ENCODE peak calls at places on chromosomes 3 and 15, in six cellular contexts. H is fibroblast of the aortic adventitia, E is psoas muscle, S is dorsolateral prefrontal cortex, N is body of pancreas, G is lower lobe of right lung. B is an unnamed sample.
A peak's percentile ranks its signal among the peaks of the same experiment; 100 is the strongest.

GRCh38 chr15:100053476-100054121 is 288.2 kb downstream of the ADAMTS17 start:
- DNase-seq in G (no peak), S (no peak), N (no peak), H (no peak), E (no peak), B (no peak)

GRCh38 chr3:44955917-44956316 is 20.1 kb downstream of the ZDHHC3 start:
- DNase-seq in E (no peak), H (no peak), N (no peak), S (no peak), G (no peak), B (no peak)

GRCh38 chr3:126102530-126102951 is 18.6 kb upstream of the SLC41A3 start:
- DNase-seq in E (peak; percentile 55), H (peak; percentile 85), N (no peak), S (peak; percentile 26), G (no peak), B (no peak)

GRCh38 chr15:100198442-100198841 is 143.3 kb downstream of the ADAMTS17 start:
- DNase-seq in G (no peak), N (no peak), E (no peak), S (no peak), H (no peak), B (no peak)

GRCh38 chr3:129022114-129022994 is 21.2 kb downstream of the EFCC1 start:
- DNase-seq in G (peak; percentile 74), N (peak; percentile 59), S (no peak), H (peak; percentile 84), E (peak; percentile 82), B (peak; percentile 64)

GRCh38 chr3:21894459-21895083 is 143.6 kb upstream of the ZNF385D start:
- DNase-seq in E (no peak), H (peak; percentile 65), S (no peak), N (no peak), G (no peak), B (no peak)

GRCh38 chr15:72722071-72722696 is 36.2 kb downstream of the BBS4 start:
- DNase-seq in G (peak; percentile 57), N (peak; percentile 76), E (peak; percentile 32), H (peak; percentile 87), S (peak; percentile 67), B (peak; percentile 59)

GRCh38 chr15:52438047-52438446 is 90.6 kb downstream of the MYO5A start:
- DNase-seq in S (peak; percentile 44), H (no peak), E (no peak), G (no peak), N (peak; percentile 25), B (peak; percentile 43)

GRCh38 chr3:159828542-159828943 is 160.1 kb upstream of the IL12A start:
- DNase-seq in S (no peak), H (peak; percentile 85), E (no peak), G (no peak), N (no peak), B (no peak)

GRCh38 chr3:108006077-108006675 is 84.7 kb downstream of the CD47 start:
- DNase-seq in H (peak; percentile 80), S (no peak), N (peak; percentile 65), G (peak; percentile 50), E (no peak), B (peak; percentile 75)

GRCh38 chr3:36484386-36484785 is 104.1 kb downstream of the STAC start:
- DNase-seq in N (no peak), S (no peak), G (no peak), E (no peak), H (no peak), B (no peak)

GRCh38 chr3:164390046-164390445 is 688.2 kb downstream of the SI start:
- DNase-seq in N (no peak), E (no peak), S (no peak), H (no peak), G (no peak), B (no peak)

GRCh38 chr15:79418693-79419279 is 13.3 kb upstream of the MINAR1 start:
- DNase-seq in N (no peak), H (no peak), G (no peak), E (no peak), S (peak; percentile 35), B (no peak)

GRCh38 chr15:29674661-29675533 is 147.4 kb downstream of the TJP1 start:
- DNase-seq in S (no peak), N (peak; percentile 85), H (peak; percentile 24), E (no peak), G (peak; percentile 71), B (peak; percentile 43)

GRCh38 chr15:52709172-52709979 is 30.2 kb upstream of the ATOSA start:
- DNase-seq in S (no peak), G (no peak), H (no peak), N (peak; percentile 80), E (no peak), B (no peak)

GRCh38 chr3:129694228-129694627 is 87.8 kb upstream of the PLXND1 start:
- DNase-seq in E (no peak), S (no peak), H (no peak), N (no peak), G (no peak), B (no peak)

GRCh38 chr3:149547954-149548728 is 73.6 kb downstream of the TM4SF4 start:
- DNase-seq in E (peak; percentile 43), S (no peak), N (peak; percentile 71), G (no peak), H (peak; percentile 98), B (peak; percentile 78)

GRCh38 chr3:129139911-129140310 is 18.3 kb upstream of the RAB43 start:
- DNase-seq in S (no peak), N (no peak), G (no peak), H (no peak), E (no peak), B (peak; percentile 23)

GRCh38 chr3:142844339-142844977 is 44.4 kb downstream of the PCOLCE2 start:
- DNase-seq in E (no peak), S (no peak), G (no peak), H (peak; percentile 62), N (no peak), B (no peak)

GRCh38 chr15:69305204-69305931 is 6.7 kb downstream of the PAQR5 start:
- DNase-seq in E (peak; percentile 29), S (no peak), H (peak; percentile 91), G (peak; percentile 74), N (peak; percentile 69), B (peak; percentile 93)

GRCh38 chr3:116139607-116140006 is 305.7 kb downstream of the LSAMP start:
- DNase-seq in H (no peak), S (no peak), G (no peak), N (no peak), E (no peak), B (no peak)

GRCh38 chr15:97783240-97783639 is 177.3 kb upstream of the ARRDC4 start:
- DNase-seq in S (no peak), H (no peak), N (no peak), E (no peak), G (no peak), B (no peak)

GRCh38 chr15:65535192-65535591 is 4.9 kb downstream of the HACD3 start:
- DNase-seq in G (no peak), E (no peak), N (no peak), S (no peak), H (no peak), B (no peak)

GRCh38 chr3:57164217-57164605 is 942 bp downstream of the IL17RD start:
- DNase-seq in S (no peak), N (no peak), H (peak; percentile 47), E (peak; percentile 36), G (peak; percentile 48), B (peak; percentile 41)

GRCh38 chr3:33438871-33439270 is 1.3 kb downstream of the UBP1 start:
- DNase-seq in E (no peak), S (no peak), G (no peak), N (no peak), H (peak; percentile 42), B (no peak)

GRCh38 chr15:67133738-67134576 is 68.6 kb downstream of the SMAD3 start:
- DNase-seq in N (peak; percentile 41), H (peak; percentile 64), S (no peak), E (no peak), G (no peak), B (no peak)

GRCh38 chr15:57213783-57214366 is 162.4 kb upstream of the CGNL1 start:
- DNase-seq in N (no peak), E (no peak), H (peak; percentile 72), G (no peak), S (no peak), B (no peak)
- TF ChIP-seq CTCF in N (peak; percentile 69), E (peak; percentile 54), H (peak; percentile 51), G (peak; percentile 47), S (peak; percentile 47), B (peak; percentile 53)

GRCh38 chr15:40436892-40437753 is 3.6 kb upstream of the BAHD1 start:
- DNase-seq in G (no peak), H (no peak), E (no peak), N (no peak), S (no peak), B (no peak)
- H3K4me3 ChIP-seq in G (peak overlapping the region; percentile 48), H (no peak overlapping the region), E (peak overlapping the region; percentile 60), N (no peak overlapping the region), S (peak overlapping the region; percentile 68), B (no peak overlapping the region)

DNA sequence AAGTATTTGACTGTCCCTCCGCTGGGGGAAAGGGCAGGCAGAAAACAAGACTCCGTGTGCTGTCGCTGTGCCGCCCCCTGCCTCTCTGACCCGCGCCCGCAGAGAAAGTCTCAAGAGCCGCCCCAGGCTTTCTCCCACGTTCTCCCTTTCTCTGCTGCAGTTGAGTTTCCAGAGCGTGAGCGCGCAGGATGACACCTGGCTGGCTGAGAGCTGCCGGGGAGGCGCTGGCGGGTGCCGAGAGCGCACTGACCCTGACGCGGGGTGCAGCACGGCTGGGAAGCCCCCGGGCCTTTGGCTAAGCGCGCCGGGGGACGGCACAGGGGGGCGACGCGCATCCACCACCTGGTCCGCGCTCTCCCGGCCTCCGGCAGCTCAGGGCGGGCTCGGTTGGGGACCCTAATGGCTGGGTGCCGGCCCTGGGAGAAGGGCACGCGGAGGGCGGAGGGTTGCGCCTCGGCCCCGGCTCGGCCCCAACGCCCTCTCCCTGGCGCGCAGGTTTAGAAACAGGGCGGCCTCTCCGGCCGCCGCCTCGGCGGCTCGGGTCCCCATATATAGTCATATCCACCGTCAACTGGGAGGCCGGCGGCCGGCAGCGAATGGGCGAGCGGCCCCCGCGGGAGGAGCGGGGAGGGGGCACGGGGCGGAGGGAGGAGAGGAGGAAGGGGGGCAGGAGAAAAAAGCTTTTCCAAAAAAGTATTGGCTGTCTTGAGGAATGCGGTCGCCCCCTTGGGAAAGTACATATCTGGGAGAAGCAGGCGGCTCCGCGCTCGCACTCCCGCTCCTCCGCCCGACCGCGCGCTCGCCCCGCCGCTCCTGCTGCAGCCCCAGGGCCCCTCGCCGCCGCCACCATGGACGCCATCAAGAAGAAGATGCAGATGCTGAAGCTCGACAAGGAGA is at the start of gene TPM1:
- DNase-seq in E (peak; percentile 81), N (peak; percentile 86), H (peak; percentile 91), S (peak; percentile 63), G (peak; percentile 66), B (peak; percentile 38)
- TF ChIP-seq CTCF in E (no peak), N (no peak), H (no peak), S (no peak), G (no peak), B (no peak)

DNA sequence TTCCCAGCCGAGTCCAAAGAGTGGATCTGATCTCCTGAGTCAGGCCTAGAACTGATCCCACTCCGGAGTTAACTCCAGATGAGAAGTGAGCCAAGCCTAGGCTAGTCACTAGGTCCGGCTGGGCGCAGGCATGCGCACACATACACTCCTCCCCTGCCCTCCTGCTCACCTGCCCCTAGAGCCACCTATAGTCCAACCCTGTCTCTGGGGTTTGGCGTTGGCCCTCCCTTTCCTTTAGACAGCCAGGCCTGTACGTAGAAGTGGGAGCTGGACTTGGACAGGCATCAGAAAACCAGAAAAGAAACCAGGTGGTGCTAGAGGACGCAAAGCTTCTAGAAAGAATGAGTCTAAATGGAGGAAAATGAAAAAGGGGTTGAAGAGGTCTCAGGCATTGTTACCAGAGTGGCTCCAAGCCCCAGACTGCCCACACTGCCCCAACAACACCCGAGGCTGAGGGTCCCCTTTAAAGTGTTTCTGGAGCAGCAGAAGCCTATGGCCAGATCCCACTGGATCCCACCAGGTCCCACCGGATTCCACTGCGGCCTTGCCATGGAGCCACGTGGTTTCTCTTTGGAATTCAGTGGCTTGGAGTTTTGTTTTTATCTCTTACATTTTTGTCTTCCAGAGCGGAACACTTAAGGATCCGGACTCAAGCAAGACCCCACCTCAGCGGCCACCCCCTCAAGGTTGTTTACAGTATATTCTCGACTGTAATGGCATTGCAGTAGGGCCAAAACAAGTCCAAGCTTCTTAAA is 24.2 kb upstream of the TIMP4 start:
- DNase-seq in G (no peak), H (no peak), S (no peak), N (no peak), E (no peak), B (no peak)
- H3K4me3 ChIP-seq in G (no peak overlapping the region), H (no peak overlapping the region), S (no peak overlapping the region), N (no peak overlapping the region), E (no peak overlapping the region), B (no peak overlapping the region)

B was measured in adrenal gland.